ENCODE peak calls at places on chromosomes 3 and 15, in seven cellular contexts. X, U, V, C, Q, S and Z are unnamed samples.

GRCh38 chr15:66798426-66799061 is 96.5 kb downstream of the SMAD6 start:
- DNase-seq in X (no peak), U (no peak), V (no peak), C (no peak), Q (no peak), S (no peak), Z (no peak)

GRCh38 chr3:133374706-133375105 is 25.1 kb upstream of the BFSP2 start:
- DNase-seq in X (no peak), U (no peak), V (no peak), C (no peak), Q (no peak), S (no peak), Z (no peak)

GRCh38 chr3:179045719-179046402 is 25.7 kb downstream of the ZMAT3 start:
- DNase-seq in X (no peak), U (no peak), V (no peak), C (no peak), Q (no peak), S (no peak), Z (no peak)

GRCh38 chr3:177679568-177680441 is 482.5 kb upstream of the TBL1XR1 start:
- DNase-seq in X (no peak), U (no peak), V (peak), C (no peak), Q (peak), S (no peak), Z (no peak)

GRCh38 chr15:98823012-98823458 is 174.7 kb downstream of the IGF1R start:
- DNase-seq in X (peak), U (no peak), V (peak), C (no peak), Q (no peak), S (no peak), Z (no peak)

GRCh38 chr3:110667216-110667615 is 404.4 kb upstream of the NECTIN3 start:
- DNase-seq in X (no peak), U (no peak), V (peak), C (no peak), Q (no peak), S (no peak), Z (no peak)

GRCh38 chr15:51260262-51260661 is 78.1 kb downstream of the CYP19A1 start:
- DNase-seq in X (peak), U (no peak), V (peak), C (no peak), Q (no peak), S (no peak), Z (no peak)

GRCh38 chr15:68821898-68822380 is 1.2 kb upstream of the ANP32A start:
- DNase-seq in X (no peak), U (no peak), V (no peak), C (no peak), Q (no peak), S (peak), Z (no peak)

GRCh38 chr3:63927623-63928280 is 15.6 kb upstream of the SCAANT1 start:
- DNase-seq in X (no peak), U (no peak), V (no peak), C (no peak), Q (no peak), S (no peak), Z (no peak)

GRCh38 chr15:77623008-77623877 is 9.5 kb downstream of the LINGO1 start:
- DNase-seq in X (no peak), U (no peak), V (no peak), C (no peak), Q (no peak), S (no peak), Z (no peak)

GRCh38 chr3:135853981-135854380 is 111.5 kb upstream of the PPP2R3A start:
- DNase-seq in X (no peak), U (no peak), V (no peak), C (no peak), Q (no peak), S (no peak), Z (no peak)

GRCh38 chr3:107373896-107374295 is 3.3 kb upstream of the CCDC54 start:
- DNase-seq in X (no peak), U (no peak), V (no peak), C (no peak), Q (no peak), S (no peak), Z (no peak)

GRCh38 chr3:127363171-127363570 is 75.3 kb upstream of the PRR20G start:
- DNase-seq in X (no peak), U (no peak), V (no peak), C (no peak), Q (no peak), S (no peak), Z (no peak)

GRCh38 chr3:45841380-45841700 is 579 bp downstream of the LZTFL1 start:
- DNase-seq in X (no peak), U (no peak), V (peak), C (no peak), Q (no peak), S (peak), Z (no peak)